ENCODE peak calls at places on chromosomes 2 and 18, in four cellular contexts. Q is tibial artery, P is OCI-LY7, K is GM13976. I is an unnamed sample.

GRCh38 chr18:43661570-43661969 is 384.3 kb upstream of the SYT4 start:
- DNase-seq in P (peak; percentile 16), Q (no peak), K (no peak), I (peak; percentile 2)

GRCh38 chr2:27870724-27871123 is 19.5 kb downstream of the RBKS start:
- DNase-seq in P (no peak), K (no peak), Q (no peak), I (no peak)

GRCh38 chr18:76882186-76882585 is 59.8 kb downstream of the ZNF236 start:
- DNase-seq in K (no peak), P (no peak), Q (no peak), I (no peak)

GRCh38 chr2:96953611-96954489 is 32.5 kb downstream of the FAM178B start:
- DNase-seq in K (peak; percentile 63), Q (no peak), P (no peak), I (peak; percentile 54)

GRCh38 chr2:84830095-84830494 is 50.8 kb downstream of the TRABD2A start:
- DNase-seq in K (no peak), Q (peak; percentile 76), P (no peak), I (no peak)

GRCh38 chr2:232386740-232387450 is 8.3 kb downstream of the ALPP start:
- DNase-seq in K (no peak), Q (no peak), P (no peak), I (no peak)

GRCh38 chr18:47549141-47549540 is 297.7 kb upstream of the SKOR2 start:
- DNase-seq in P (no peak), Q (no peak), K (no peak), I (no peak)

GRCh38 chr18:36786686-36787085 is 42.1 kb downstream of the TPGS2 start:
- DNase-seq in K (no peak), Q (peak; percentile 88), P (no peak), I (no peak)

GRCh38 chr2:12493031-12493513 is 223.7 kb upstream of the TRIB2 start:
- DNase-seq in K (no peak), P (no peak), Q (no peak), I (peak; percentile 32)

GRCh38 chr2:62374301-62374960 is 131.6 kb downstream of the TMEM17 start:
- DNase-seq in K (no peak), Q (no peak), P (no peak), I (no peak)

GRCh38 chr2:47339745-47340541 is 63.0 kb upstream of the MSH2 start:
- DNase-seq in K (no peak), Q (no peak), P (no peak), I (peak; percentile 23)

GRCh38 chr2:41101281-41101680 is 649.4 kb upstream of the SLC8A1 start:
- DNase-seq in K (no peak), P (no peak), Q (no peak), I (no peak)

GRCh38 chr2:2845796-2846315 is 514.8 kb upstream of the MYT1L start:
- DNase-seq in Q (peak; percentile 47), P (no peak), K (no peak), I (no peak)

GRCh38 chr2:1723397-1724042 is 20.8 kb downstream of the PXDN start:
- DNase-seq in Q (no peak), K (no peak), P (no peak), I (no peak)

GRCh38 chr2:191114403-191114886 is 36.3 kb downstream of the STAT4 start:
- DNase-seq in K (peak; percentile 48), P (no peak), Q (no peak), I (peak; percentile 63)

GRCh38 chr2:176490061-176490861 is 221.0 kb downstream of the MTX2 start:
- DNase-seq in Q (no peak), P (no peak), K (peak; percentile 8), I (no peak)

GRCh38 chr2:212945526-212945925 is 205.9 kb downstream of the IKZF2 start:
- DNase-seq in K (no peak), Q (no peak), P (no peak), I (no peak)

GRCh38 chr18:63823516-63824219 is 48.5 kb downstream of the SERPINB7 start:
- DNase-seq in K (peak; percentile 27), Q (no peak), P (peak; percentile 5), I (peak; percentile 56)

GRCh38 chr2:149456285-149456684 is 125.9 kb downstream of the LYPD6 start:
- DNase-seq in K (no peak), P (no peak), Q (no peak), I (no peak)

GRCh38 chr2:25324905-25325592 is 16.7 kb downstream of the DNMT3A start:
- DNase-seq in Q (peak; percentile 96), K (no peak), P (no peak), I (peak; percentile 82)

GRCh38 chr2:118705032-118705431 is 142.4 kb downstream of the EN1 start:
- DNase-seq in K (no peak), Q (no peak), P (no peak), I (no peak)

GRCh38 chr2:71864085-71864484 is 283.6 kb downstream of the CYP26B1 start:
- DNase-seq in Q (no peak), K (no peak), P (no peak), I (no peak)

GRCh38 chr2:70557171-70557838 is 3.7 kb upstream of the TGFA start:
- DNase-seq in K (no peak), P (no peak), Q (no peak), I (no peak)

GRCh38 chr2:105752691-105753090 is 8.0 kb downstream of the NCK2 start:
- DNase-seq in P (no peak), Q (no peak), K (no peak), I (no peak)

GRCh38 chr2:120630031-120630701 is 105.5 kb upstream of the GLI2 start:
- DNase-seq in K (no peak), Q (peak; percentile 54), P (no peak), I (no peak)

GRCh38 chr2:195985731-195986130 is 82.9 kb downstream of the DNAH7 start:
- DNase-seq in P (no peak), Q (no peak), K (no peak), I (no peak)

GRCh38 chr18:27713037-27713726 is 463.7 kb downstream of the CDH2 start:
- DNase-seq in K (no peak), Q (no peak), P (no peak), I (no peak)

GRCh38 chr2:199757466-199757865 is 93.5 kb downstream of the FTCDNL1 start:
- DNase-seq in K (no peak), P (no peak), Q (no peak), I (no peak)

GRCh38 chr2:55804535-55804934 is 110.9 kb upstream of the PNPT1 start:
- DNase-seq in K (no peak), P (no peak), Q (no peak), I (no peak)

GRCh38 chr2:208356846-208357574 is 49.6 kb upstream of the PTH2R start:
- DNase-seq in Q (no peak), K (no peak), P (no peak), I (no peak)

GRCh38 chr18:35479911-35480586 is 17.7 kb downstream of the INO80C start:
- DNase-seq in K (no peak), P (no peak), Q (no peak), I (no peak)

DNA sequence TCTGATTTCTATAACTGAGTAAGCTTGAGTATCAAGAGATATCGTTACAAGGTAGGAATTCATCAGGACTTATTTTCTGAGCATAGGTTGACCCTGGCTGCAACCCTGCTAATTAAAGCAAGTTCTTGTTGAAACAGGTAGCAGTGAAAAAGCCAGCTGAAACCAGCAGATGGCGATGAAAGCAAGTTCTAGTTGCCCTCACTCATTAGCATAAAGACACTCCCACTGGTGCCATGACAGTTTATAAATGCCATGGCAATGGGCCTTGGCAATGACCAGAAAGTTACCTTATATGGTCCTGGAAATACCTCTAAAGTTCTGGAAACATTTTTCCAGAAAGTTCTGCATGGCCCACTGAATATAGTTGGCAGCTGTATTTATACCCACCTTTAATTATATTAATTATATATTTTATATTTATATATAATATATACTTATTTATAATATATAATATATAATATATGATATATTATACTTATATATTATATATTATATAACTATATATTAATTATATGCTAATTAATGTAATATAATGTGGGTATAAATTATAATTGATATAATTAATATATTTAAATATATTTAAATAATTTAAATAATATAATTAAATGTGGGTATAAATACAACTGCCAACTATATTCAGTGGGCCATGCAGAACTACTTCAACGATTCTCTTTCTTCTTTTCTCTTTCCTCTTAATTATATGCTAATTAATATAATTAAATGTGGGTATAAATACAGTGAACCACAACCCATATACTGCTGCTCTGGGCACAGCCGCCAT is 188.0 kb downstream of the CDH7 start:
- DNase-seq in P (peak; percentile 8), K (peak; percentile 1), Q (no peak), I (peak; percentile 53)
- TF ChIP-seq CTCF in P (peak; percentile 51), K (peak; percentile 23), Q (no peak), I (no peak)

DNA sequence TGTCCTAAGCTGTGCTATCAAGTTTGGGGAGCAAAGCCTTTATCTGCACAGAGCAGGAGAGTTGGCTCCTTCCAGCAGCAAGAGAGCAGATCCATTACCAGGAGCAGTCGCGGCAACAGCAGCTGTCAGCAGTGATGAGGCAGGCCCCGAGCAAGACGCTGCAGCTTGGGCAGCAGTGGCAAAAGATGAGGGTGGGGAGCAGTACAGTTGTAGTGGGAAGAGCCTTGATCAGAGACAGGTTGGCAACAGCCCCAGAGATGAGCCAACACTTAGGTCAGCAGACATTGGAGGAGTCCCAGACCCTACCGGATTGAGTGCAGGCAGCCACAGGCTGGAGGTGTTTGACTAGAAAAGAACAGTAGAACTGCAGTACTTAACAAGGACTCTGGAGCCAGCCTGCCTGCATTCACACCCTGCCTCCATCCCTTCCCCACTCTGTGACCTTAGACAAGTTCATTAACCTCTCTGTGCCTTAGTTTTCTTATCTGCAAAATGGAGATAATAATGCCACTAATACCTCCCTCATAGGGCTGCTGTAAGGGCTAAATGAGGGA is 117.1 kb upstream of the SERTAD2 start:
- DNase-seq in Q (no peak), P (no peak), K (no peak), I (no peak)
- TF ChIP-seq CTCF in Q (no peak), P (no peak), K (no peak), I (no peak)

DNA sequence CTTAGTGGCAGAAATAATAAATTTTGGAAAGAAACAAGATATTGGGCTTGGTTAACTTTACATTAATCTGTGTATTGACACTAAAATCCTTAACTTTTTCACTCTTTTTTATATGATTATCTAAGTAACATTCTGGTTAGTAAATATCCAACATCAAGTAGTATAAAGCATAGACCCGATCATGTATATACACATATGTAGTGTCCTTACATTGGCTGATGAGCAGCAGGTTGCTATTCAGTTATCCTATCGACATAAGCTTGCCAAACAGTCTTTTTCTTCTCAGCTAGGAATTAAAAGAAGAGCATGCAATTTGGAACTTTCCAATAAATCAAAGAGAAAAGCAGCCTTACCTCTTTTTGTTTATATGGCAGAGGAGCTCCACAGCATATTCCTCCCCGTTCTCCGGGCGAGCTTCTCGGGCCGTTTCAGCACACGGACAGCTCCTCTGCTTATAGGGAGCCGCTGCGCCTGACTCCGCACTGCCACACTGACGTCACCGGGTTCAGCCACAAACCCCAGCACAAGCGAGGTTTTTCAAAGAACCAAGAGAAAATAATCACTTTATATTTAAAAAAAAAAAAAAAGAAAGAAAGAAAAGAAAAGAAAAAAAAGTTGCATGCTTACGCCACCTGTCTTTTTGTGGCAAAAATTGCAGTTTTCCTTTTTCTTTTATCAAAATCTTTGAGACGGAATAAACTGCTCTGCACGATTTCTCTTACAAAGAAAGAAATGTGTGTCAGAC is at the start of gene SCG2:
- DNase-seq in P (no peak), Q (peak; percentile 83), K (peak; percentile 58), I (peak; percentile 71)
- TF ChIP-seq CTCF in P (peak; percentile 65), Q (peak; percentile 20), K (no peak), I (peak; percentile 48)

DNA sequence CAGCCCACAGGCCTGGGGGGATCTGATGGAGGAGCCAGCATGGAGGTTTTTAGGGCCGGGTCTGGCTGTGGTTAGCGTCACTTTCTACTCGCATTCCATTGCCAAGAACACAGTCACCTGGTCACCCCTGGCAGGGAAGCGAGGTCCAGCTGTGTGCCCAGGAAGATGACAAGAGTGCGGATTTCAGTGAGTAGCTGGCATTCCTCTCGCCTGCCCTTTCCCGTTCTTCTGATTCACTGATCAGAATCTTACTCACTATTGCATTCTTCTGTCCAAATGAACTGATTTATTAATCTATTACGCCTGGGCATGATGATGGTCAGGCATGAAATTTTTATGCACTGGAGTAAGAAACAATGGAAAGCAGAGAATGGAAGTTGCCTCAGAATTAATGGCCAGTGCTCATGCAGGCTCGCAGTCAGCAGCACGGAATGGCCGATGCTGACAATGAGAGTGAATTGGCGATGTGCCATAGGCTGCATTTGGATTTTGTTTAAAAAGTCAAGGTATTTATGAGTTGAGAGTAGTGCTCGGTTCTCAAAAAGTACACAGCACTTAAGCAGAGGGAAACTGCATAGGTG is 76.4 kb upstream of the MGAT5 start:
- DNase-seq in K (no peak), Q (no peak), P (no peak), I (no peak)
- TF ChIP-seq CTCF in K (no peak), Q (no peak), P (no peak), I (no peak)

I was measured in activated CD8-positive, alpha-beta T cell treated with anti-CD3 and anti-CD28 coated beads for 36 hours.